ENCODE peak calls at places on chromosomes 7 and 10, in five cellular contexts. Z is CD4-positive, CD25-positive, alpha-beta regulatory T cell; K is coronary artery; B is upper lobe of right lung; S is neural progenitor cell. L is an unnamed sample.

GRCh38 chr7:137395425-137395824 is 51.9 kb upstream of the PTN start:
- DNase-seq in Z (no peak), K (no peak), B (no peak), S (no peak), L (no peak)

GRCh38 chr7:36047254-36047653 is 105.8 kb upstream of the EEPD1 start:
- DNase-seq in Z (no peak), K (no peak), B (no peak), S (no peak), L (no peak)

GRCh38 chr10:20289055-20289454 is 472.8 kb downstream of the PLXDC2 start:
- DNase-seq in Z (no peak), K (no peak), B (no peak), S (no peak), L (no peak)

GRCh38 chr10:100186253-100186780 is 488 bp upstream of the ERLIN1 start:
- DNase-seq in Z (no peak), K (no peak), B (peak; percentile 70), S (no peak), L (no peak)

GRCh38 chr10:47035447-47036337 is 124.5 kb downstream of the PTPN20 start:
- DNase-seq in Z (no peak), K (no peak), B (peak; percentile 40), S (no peak), L (no peak)

GRCh38 chr10:121077331-121077730 is 226.2 kb downstream of the WDR11 start:
- DNase-seq in Z (no peak), K (no peak), B (no peak), S (peak; percentile 24), L (no peak)

GRCh38 chr10:62058896-62059423 is 157.5 kb downstream of the ARID5B start:
- DNase-seq in Z (no peak), K (no peak), B (no peak), S (no peak), L (no peak)

GRCh38 chr7:119167431-119167830 is 942.9 kb downstream of the ANKRD7 start:
- DNase-seq in Z (no peak), K (no peak), B (no peak), S (no peak), L (no peak)

GRCh38 chr10:98267894-98268693 is at the start of gene LOXL4:
- DNase-seq in Z (no peak), K (peak; percentile 80), B (no peak), S (peak; percentile 60), L (no peak)

GRCh38 chr10:5627486-5628044 is 38.8 kb downstream of the ASB13 start:
- DNase-seq in Z (no peak), K (no peak), B (no peak), S (no peak), L (no peak)

GRCh38 chr10:31757831-31758230 is 170.8 kb downstream of the ARHGAP12 start:
- DNase-seq in Z (no peak), K (no peak), B (no peak), S (peak; percentile 74), L (no peak)

GRCh38 chr10:18364987-18365775 is 225.0 kb downstream of the CACNB2 start:
- DNase-seq in Z (no peak), K (no peak), B (no peak), S (no peak), L (no peak)

GRCh38 chr7:100867040-100867795 is at the start of gene TRIP6:
- DNase-seq in Z (peak; percentile 38), K (peak; percentile 95), B (peak; percentile 92), S (peak; percentile 91), L (peak; percentile 91)

GRCh38 chr7:2862831-2863361 is 18.8 kb upstream of the GNA12 start:
- DNase-seq in Z (no peak), K (no peak), B (no peak), S (no peak), L (peak; percentile 42)

GRCh38 chr7:22147113-22147512 is 201.4 kb upstream of the CDCA7L start:
- DNase-seq in Z (no peak), K (no peak), B (no peak), S (no peak), L (no peak)
- H3K4me3 ChIP-seq in Z (no peak overlapping the region), K (peak overlapping the region; percentile 43), B (no peak overlapping the region), S (no peak overlapping the region), L (peak overlapping the region; percentile 33)

GRCh38 chr10:16146993-16147392 is 286.7 kb upstream of the MINDY3 start:
- DNase-seq in Z (no peak), K (no peak), B (no peak), S (no peak), L (no peak)

DNA sequence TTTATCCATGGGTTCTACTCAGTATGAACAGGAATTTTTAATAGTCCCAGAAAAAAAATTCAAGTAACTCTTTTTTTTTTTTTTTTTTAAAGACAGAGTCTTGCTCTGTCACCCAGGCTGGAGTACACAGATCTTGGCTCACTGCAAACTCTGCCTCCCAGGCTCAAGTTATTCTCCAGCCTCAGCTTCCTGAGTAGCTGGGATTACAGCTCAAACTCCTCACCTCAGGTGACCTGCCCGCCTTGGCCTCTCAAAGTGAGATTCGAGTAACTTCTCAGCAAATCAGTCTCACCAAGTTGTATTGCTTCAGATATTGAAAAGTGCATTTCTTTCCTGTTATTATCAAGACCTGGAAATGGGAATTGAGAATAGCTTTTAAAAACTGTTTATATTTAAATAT is 281.2 kb upstream of the MINDY3 start:
- DNase-seq in Z (no peak), K (no peak), B (no peak), S (no peak), L (no peak)
- H3K27ac ChIP-seq in Z (no peak overlapping the region), K (no peak overlapping the region), B (no peak overlapping the region), S (no peak overlapping the region), L (no peak overlapping the region)

GRCh38 chr10:123146013-123146891 is 1.7 kb upstream of the HMX2 start:
- DNase-seq in Z (no peak), K (no peak), B (no peak), S (peak; percentile 71), L (no peak)

GRCh38 chr10:123148414-123149161 is 652 bp downstream of the HMX2 start:
- DNase-seq in Z (no peak), K (no peak), B (no peak), S (peak; percentile 66), L (no peak)

GRCh38 chr10:123146892-123147634 is 873 bp upstream of the HMX2 start:
- DNase-seq in Z (no peak), K (no peak), B (no peak), S (no peak), L (no peak)

GRCh38 chr10:123149162-123149567 is 1.2 kb downstream of the HMX2 start:
- DNase-seq in Z (no peak), K (no peak), B (no peak), S (no peak), L (no peak)

GRCh38 chr10:123147635-123148413 is at the start of gene HMX2:
- DNase-seq in Z (no peak), K (no peak), B (no peak), S (peak; percentile 89), L (no peak)
- H3K4me3 ChIP-seq in Z (no peak within 1 kb of the TSS), K (peak within 1 kb of the TSS; percentile 49), B (peak within 1 kb of the TSS; percentile 10), S (peak within 1 kb of the TSS; percentile 41), L (no peak within 1 kb of the TSS)

DNA sequence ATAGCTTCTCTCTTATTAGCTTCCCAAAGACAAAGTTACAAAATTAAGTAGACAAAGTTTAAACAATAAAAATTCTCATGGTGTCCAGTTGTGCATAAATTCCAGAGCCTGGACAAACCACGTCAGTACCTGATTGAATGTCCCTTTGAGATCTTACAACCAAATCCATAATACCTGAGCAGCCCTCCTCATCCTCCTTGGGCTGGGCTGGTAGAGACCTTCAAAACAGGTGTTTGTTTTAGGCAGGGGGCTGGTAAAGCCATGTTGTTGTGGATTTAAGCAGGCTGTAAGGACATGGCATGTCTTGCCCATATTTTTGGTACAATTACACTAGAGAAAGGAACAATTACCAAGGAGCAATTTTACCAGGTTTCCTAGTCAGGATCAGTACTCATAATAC is 2.1 kb downstream of the IFIT5 start:
- DNase-seq in Z (no peak), K (no peak), B (no peak), S (no peak), L (no peak)
- H3K27ac ChIP-seq in Z (peak overlapping the region; percentile 59), K (no peak overlapping the region), B (no peak overlapping the region), S (no peak overlapping the region), L (no peak overlapping the region)

GRCh38 chr10:117734626-117735405 is 192.3 kb downstream of the EMX2 start:
- DNase-seq in Z (no peak), K (no peak), B (no peak), S (peak; percentile 64), L (no peak)
- H3K4me3 ChIP-seq in Z (no peak overlapping the region), K (no peak overlapping the region), B (no peak overlapping the region), S (peak overlapping the region; percentile 36), L (no peak overlapping the region)

DNA sequence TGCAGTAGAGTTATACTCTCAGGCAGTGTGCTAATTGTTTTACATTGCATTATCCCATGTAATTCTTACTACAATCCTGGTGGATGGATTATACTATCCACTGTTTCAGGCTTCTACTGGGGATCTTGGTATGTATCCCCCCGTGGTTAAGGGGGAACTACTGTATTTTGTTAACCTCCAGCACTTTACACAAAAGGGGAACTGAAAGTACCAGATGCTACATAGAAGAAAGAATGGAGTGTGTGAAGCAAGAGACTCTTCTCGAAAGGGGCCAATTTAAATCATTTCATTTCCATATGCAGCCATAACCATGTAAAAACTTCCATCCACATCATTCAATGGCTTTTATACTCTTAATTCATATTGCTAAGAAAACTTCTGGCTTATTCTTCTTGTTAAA is 69.4 kb downstream of the C1GALT1 start:
- DNase-seq in Z (no peak), K (no peak), B (no peak), S (no peak), L (no peak)
- H3K27ac ChIP-seq in Z (no peak overlapping the region), K (no peak overlapping the region), B (no peak overlapping the region), S (no peak overlapping the region), L (no peak overlapping the region)

L was measured in AG04450.